ENCODE peak calls at places on chromosomes 13 and 19, in seven cellular contexts. F, E, Q, K, B, N and S are unnamed samples.

GRCh38 chr19:15025237-15025636 is 24.0 kb upstream of the CASP14 start:
- DNase-seq in F (no peak), E (no peak), Q (no peak), K (peak; percentile 22), B (no peak), N (peak; percentile 71), S (no peak)

GRCh38 chr19:28727835-28728159 is 485.2 kb downstream of the UQCRFS1 start:
- DNase-seq in F (no peak), E (no peak), Q (no peak), K (no peak), B (no peak), N (no peak), S (no peak)

GRCh38 chr13:111977184-111977516 is 89.8 kb upstream of the SOX1 start:
- DNase-seq in F (no peak), E (no peak), Q (no peak), K (no peak), B (no peak), N (no peak), S (no peak)

GRCh38 chr19:5360003-5360820 is 19.6 kb upstream of the PTPRS start:
- DNase-seq in F (no peak), E (no peak), Q (peak; percentile 29), K (no peak), B (no peak), N (no peak), S (no peak)

GRCh38 chr19:12841094-12841493 is 2.8 kb downstream of the MAST1 start:
- DNase-seq in F (peak; percentile 38), E (peak; percentile 96), Q (peak; percentile 20), K (peak; percentile 98), B (peak; percentile 98), N (peak; percentile 27), S (peak; percentile 96)

GRCh38 chr19:55070755-55071502 is 4.7 kb upstream of the EPS8L1 start:
- DNase-seq in F (peak; percentile 32), E (no peak), Q (peak; percentile 58), K (no peak), B (no peak), N (peak; percentile 87), S (no peak)

GRCh38 chr19:55341191-55342043 is 1.7 kb downstream of the KMT5C start:
- DNase-seq in F (peak; percentile 65), E (peak; percentile 79), Q (peak; percentile 33), K (peak; percentile 91), B (peak; percentile 90), N (peak; percentile 78), S (peak; percentile 84)

GRCh38 chr19:16825312-16826168 is 3.7 kb upstream of the SIN3B start:
- DNase-seq in F (peak; percentile 80), E (peak; percentile 54), Q (peak; percentile 63), K (peak; percentile 77), B (peak; percentile 79), N (peak; percentile 78), S (no peak)

GRCh38 chr13:100530645-100531044 is 57.9 kb downstream of the GGACT start:
- DNase-seq in F (peak; percentile 19), E (peak; percentile 47), Q (peak; percentile 33), K (no peak), B (peak; percentile 27), N (no peak), S (no peak)

GRCh38 chr13:27619093-27619705 is 1.1 kb downstream of the LNX2 start:
- DNase-seq in F (no peak), E (no peak), Q (peak; percentile 55), K (no peak), B (no peak), N (peak; percentile 23), S (no peak)

GRCh38 chr19:4575978-4576933 is 16.8 kb upstream of the SEMA6B start:
- DNase-seq in F (peak; percentile 71), E (peak; percentile 96), Q (peak; percentile 27), K (peak; percentile 81), B (peak; percentile 84), N (peak; percentile 76), S (no peak)

GRCh38 chr19:291561-292280 is 518 bp upstream of the PLPP2 start:
- DNase-seq in F (no peak), E (no peak), Q (no peak), K (no peak), B (peak; percentile 52), N (peak; percentile 64), S (no peak)

GRCh38 chr13:74250738-74251190 is 116.6 kb upstream of the KLF12 start:
- DNase-seq in F (peak; percentile 1), E (no peak), Q (peak; percentile 75), K (no peak), B (no peak), N (peak; percentile 17), S (no peak)

GRCh38 chr19:8811315-8812172 is 20.6 kb downstream of the ZNF558 start:
- DNase-seq in F (peak; percentile 15), E (no peak), Q (peak; percentile 15), K (peak; percentile 46), B (no peak), N (no peak), S (no peak)

GRCh38 chr19:4172861-4173473 is 9.4 kb downstream of the SIRT6 start:
- DNase-seq in F (peak; percentile 52), E (peak; percentile 98), Q (peak; percentile 14), K (peak; percentile 71), B (peak; percentile 85), N (peak; percentile 72), S (peak; percentile 75)

GRCh38 chr13:28704919-28705318 is 13.9 kb downstream of the SLC46A3 start:
- DNase-seq in F (no peak), E (no peak), Q (no peak), K (no peak), B (no peak), N (no peak), S (no peak)

GRCh38 chr13:63636231-63636993 is 2220.8 kb upstream of the PCDH20 start:
- DNase-seq in F (no peak), E (no peak), Q (no peak), K (peak; percentile 14), B (no peak), N (no peak), S (no peak)

GRCh38 chr19:54162241-54162805 is 2.8 kb upstream of the LENG1 start:
- DNase-seq in F (peak; percentile 62), E (peak; percentile 87), Q (peak; percentile 44), K (peak; percentile 85), B (peak; percentile 91), N (peak; percentile 86), S (no peak)

GRCh38 chr13:97257800-97258799 is 36.0 kb downstream of the MBNL2 start:
- DNase-seq in F (peak; percentile 98), E (no peak), Q (peak; percentile 90), K (peak; percentile 97), B (peak; percentile 84), N (peak; percentile 94), S (no peak)

GRCh38 chr19:4807188-4807587 is 15.7 kb downstream of the FEM1A start:
- DNase-seq in F (no peak), E (no peak), Q (no peak), K (no peak), B (no peak), N (no peak), S (no peak)

GRCh38 chr13:51519839-51520238 is 64.4 kb upstream of the WDFY2 start:
- DNase-seq in F (no peak), E (no peak), Q (peak; percentile 61), K (no peak), B (no peak), N (peak; percentile 91), S (no peak)

GRCh38 chr13:29509999-29510586 is 85.4 kb downstream of the SLC7A1 start:
- DNase-seq in F (no peak), E (no peak), Q (peak; percentile 57), K (no peak), B (no peak), N (no peak), S (no peak)

GRCh38 chr13:54852831-54853230 is 1824.2 kb downstream of the OLFM4 start:
- DNase-seq in F (no peak), E (no peak), Q (no peak), K (no peak), B (no peak), N (no peak), S (no peak)

GRCh38 chr19:49871349-49871985 is 4.1 kb upstream of the PNKP start:
- DNase-seq in F (no peak), E (no peak), Q (no peak), K (no peak), B (no peak), N (no peak), S (no peak)

DNA sequence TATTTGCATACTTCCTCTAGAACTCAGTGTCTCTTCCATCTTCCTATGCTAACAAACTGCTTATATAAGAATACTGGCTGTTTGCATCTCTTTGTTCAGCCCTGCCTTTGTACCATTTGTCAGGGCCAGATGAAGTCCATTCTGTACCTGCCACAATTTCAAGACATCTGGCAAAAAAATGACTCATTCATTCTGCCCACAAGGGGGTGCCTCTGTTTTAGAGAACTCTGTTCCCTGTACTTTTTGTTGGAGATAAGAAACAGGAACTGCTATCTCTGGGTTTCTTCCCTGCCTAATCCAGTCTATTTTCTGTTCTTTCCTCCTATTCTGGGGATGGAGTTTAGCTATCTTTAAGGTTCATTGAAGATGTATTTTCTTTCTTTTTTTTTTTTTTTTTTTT is 23.0 kb downstream of the ZNF568 start:
- DNase-seq in F (no peak), E (no peak), Q (no peak), K (peak; percentile 16), B (no peak), N (peak; percentile 14), S (no peak)
- H2BK5ac ChIP-seq in F (no peak overlapping the region), E (no peak overlapping the region), Q (no peak overlapping the region), K (no peak overlapping the region), B (no peak overlapping the region), N (no peak overlapping the region), S (no peak overlapping the region)

GRCh38 chr13:32413284-32413683 is 14.6 kb downstream of the N4BP2L1 start:
- DNase-seq in F (no peak), E (no peak), Q (no peak), K (no peak), B (no peak), N (no peak), S (no peak)
- H2AK5ac ChIP-seq in F (no peak overlapping the region), E (no peak overlapping the region), Q (no peak overlapping the region), K (no peak overlapping the region), B (no peak overlapping the region), N (no peak overlapping the region), S (no peak overlapping the region)

GRCh38 chr19:10611907-10612306 is 13.4 kb upstream of the SLC44A2 start:
- DNase-seq in F (no peak), E (no peak), Q (no peak), K (no peak), B (no peak), N (no peak), S (no peak)
- H2BK5ac ChIP-seq in F (no peak overlapping the region), E (no peak overlapping the region), Q (no peak overlapping the region), K (no peak overlapping the region), B (no peak overlapping the region), N (no peak overlapping the region), S (no peak overlapping the region)

GRCh38 chr19:2223391-2223790 is 12.7 kb downstream of the PLEKHJ1 start:
- DNase-seq in F (no peak), E (no peak), Q (no peak), K (no peak), B (no peak), N (no peak), S (no peak)
- H2AK5ac ChIP-seq in F (no peak overlapping the region), E (no peak overlapping the region), Q (no peak overlapping the region), K (no peak overlapping the region), B (no peak overlapping the region), N (no peak overlapping the region), S (no peak overlapping the region)